ENCODE peak calls at places on chromosomes 11 and 22, in eight cellular contexts. One of them, this sample, is unnamed.

GRCh38 chr11:1303196-1303821 is 6.1 kb downstream of the TOLLIP start:
- DNase-seq in hypothalamus: peak
- DNase-seq in MM.1S: no peak
- DNase-seq in RKO: no peak
- DNase-seq in heart left ventricle: no peak
- DNase-seq in adrenal gland: no peak
- DNase-seq in stimulated activated naive B cell treated with anti-CD40 and anti-IgM and Interleukin-4, amounts not matched to agents 10 μg/mL and 1 μg/mL and 100 μg/mL, for 72 hours: no peak
- DNase-seq in choroid plexus epithelial cell: no peak
- DNase-seq in this sample: no peak

GRCh38 chr22:48707749-48708557 is 1119.7 kb downstream of the BRD1 start:
- DNase-seq in RKO: no peak
- DNase-seq in hypothalamus: no peak
- DNase-seq in adrenal gland: no peak
- DNase-seq in heart left ventricle: no peak
- DNase-seq in MM.1S: no peak
- DNase-seq in choroid plexus epithelial cell: no peak
- DNase-seq in stimulated activated naive B cell treated with anti-CD40 and anti-IgM and Interleukin-4, amounts not matched to agents 10 μg/mL and 1 μg/mL and 100 μg/mL, for 72 hours: no peak
- DNase-seq in this sample: no peak

GRCh38 chr11:44519989-44520737 is 45.3 kb upstream of the CD82 start:
- DNase-seq in adrenal gland: no peak
- DNase-seq in stimulated activated naive B cell treated with anti-CD40 and anti-IgM and Interleukin-4, amounts not matched to agents 10 μg/mL and 1 μg/mL and 100 μg/mL, for 72 hours: no peak
- DNase-seq in choroid plexus epithelial cell: no peak
- DNase-seq in MM.1S: no peak
- DNase-seq in hypothalamus: no peak
- DNase-seq in heart left ventricle: peak
- DNase-seq in RKO: no peak
- DNase-seq in this sample: no peak

GRCh38 chr11:134030853-134031252 is 38.0 kb upstream of the JAM3 start:
- DNase-seq in RKO: no peak
- DNase-seq in stimulated activated naive B cell treated with anti-CD40 and anti-IgM and Interleukin-4, amounts not matched to agents 10 μg/mL and 1 μg/mL and 100 μg/mL, for 72 hours: no peak
- DNase-seq in heart left ventricle: no peak
- DNase-seq in adrenal gland: no peak
- DNase-seq in hypothalamus: no peak
- DNase-seq in choroid plexus epithelial cell: no peak
- DNase-seq in MM.1S: no peak
- DNase-seq in this sample: peak

GRCh38 chr11:130146797-130147196 is 12.8 kb upstream of the ST14 start:
- DNase-seq in heart left ventricle: no peak
- DNase-seq in adrenal gland: no peak
- DNase-seq in RKO: no peak
- DNase-seq in MM.1S: peak
- DNase-seq in choroid plexus epithelial cell: no peak
- DNase-seq in stimulated activated naive B cell treated with anti-CD40 and anti-IgM and Interleukin-4, amounts not matched to agents 10 μg/mL and 1 μg/mL and 100 μg/mL, for 72 hours: no peak
- DNase-seq in hypothalamus: peak
- DNase-seq in this sample: peak

GRCh38 chr11:7348432-7349298 is 97.0 kb downstream of the SYT9 start:
- DNase-seq in stimulated activated naive B cell treated with anti-CD40 and anti-IgM and Interleukin-4, amounts not matched to agents 10 μg/mL and 1 μg/mL and 100 μg/mL, for 72 hours: no peak
- DNase-seq in RKO: no peak
- DNase-seq in hypothalamus: no peak
- DNase-seq in adrenal gland: no peak
- DNase-seq in choroid plexus epithelial cell: peak
- DNase-seq in MM.1S: no peak
- DNase-seq in heart left ventricle: no peak
- DNase-seq in this sample: no peak

GRCh38 chr22:23238707-23239106 is 58.4 kb downstream of the BCR start:
- DNase-seq in adrenal gland: no peak
- DNase-seq in heart left ventricle: peak
- DNase-seq in MM.1S: no peak
- DNase-seq in RKO: no peak
- DNase-seq in stimulated activated naive B cell treated with anti-CD40 and anti-IgM and Interleukin-4, amounts not matched to agents 10 μg/mL and 1 μg/mL and 100 μg/mL, for 72 hours: no peak
- DNase-seq in choroid plexus epithelial cell: no peak
- DNase-seq in hypothalamus: no peak
- DNase-seq in this sample: no peak

GRCh38 chr22:49862408-49862776 is 8.7 kb downstream of the ZBED4 start:
- DNase-seq in adrenal gland: no peak
- DNase-seq in MM.1S: no peak
- DNase-seq in RKO: no peak
- DNase-seq in hypothalamus: no peak
- DNase-seq in heart left ventricle: no peak
- DNase-seq in stimulated activated naive B cell treated with anti-CD40 and anti-IgM and Interleukin-4, amounts not matched to agents 10 μg/mL and 1 μg/mL and 100 μg/mL, for 72 hours: no peak
- DNase-seq in choroid plexus epithelial cell: no peak
- DNase-seq in this sample: no peak

GRCh38 chr22:49157529-49158339 is 669.9 kb downstream of the BRD1 start:
- DNase-seq in heart left ventricle: no peak
- DNase-seq in stimulated activated naive B cell treated with anti-CD40 and anti-IgM and Interleukin-4, amounts not matched to agents 10 μg/mL and 1 μg/mL and 100 μg/mL, for 72 hours: no peak
- DNase-seq in RKO: no peak
- DNase-seq in adrenal gland: no peak
- DNase-seq in MM.1S: no peak
- DNase-seq in choroid plexus epithelial cell: no peak
- DNase-seq in hypothalamus: no peak
- DNase-seq in this sample: no peak

GRCh38 chr11:12772324-12772723 is 98.1 kb downstream of the TEAD1 start:
- DNase-seq in RKO: no peak
- DNase-seq in hypothalamus: no peak
- DNase-seq in stimulated activated naive B cell treated with anti-CD40 and anti-IgM and Interleukin-4, amounts not matched to agents 10 μg/mL and 1 μg/mL and 100 μg/mL, for 72 hours: no peak
- DNase-seq in MM.1S: no peak
- DNase-seq in choroid plexus epithelial cell: no peak
- DNase-seq in adrenal gland: no peak
- DNase-seq in heart left ventricle: no peak
- DNase-seq in this sample: no peak

GRCh38 chr11:88117281-88117858 is 57.9 kb downstream of the RAB38 start:
- DNase-seq in adrenal gland: no peak
- DNase-seq in MM.1S: no peak
- DNase-seq in choroid plexus epithelial cell: no peak
- DNase-seq in stimulated activated naive B cell treated with anti-CD40 and anti-IgM and Interleukin-4, amounts not matched to agents 10 μg/mL and 1 μg/mL and 100 μg/mL, for 72 hours: no peak
- DNase-seq in heart left ventricle: no peak
- DNase-seq in hypothalamus: no peak
- DNase-seq in RKO: no peak
- DNase-seq in this sample: no peak

GRCh38 chr11:128151338-128151737 is 436.0 kb downstream of the ETS1 start:
- DNase-seq in stimulated activated naive B cell treated with anti-CD40 and anti-IgM and Interleukin-4, amounts not matched to agents 10 μg/mL and 1 μg/mL and 100 μg/mL, for 72 hours: no peak
- DNase-seq in heart left ventricle: no peak
- DNase-seq in hypothalamus: no peak
- DNase-seq in choroid plexus epithelial cell: no peak
- DNase-seq in adrenal gland: no peak
- DNase-seq in RKO: no peak
- DNase-seq in MM.1S: no peak
- DNase-seq in this sample: no peak

GRCh38 chr11:28481673-28482480 is 373.7 kb downstream of the METTL15 start:
- DNase-seq in hypothalamus: no peak
- DNase-seq in stimulated activated naive B cell treated with anti-CD40 and anti-IgM and Interleukin-4, amounts not matched to agents 10 μg/mL and 1 μg/mL and 100 μg/mL, for 72 hours: no peak
- DNase-seq in adrenal gland: no peak
- DNase-seq in heart left ventricle: no peak
- DNase-seq in RKO: no peak
- DNase-seq in MM.1S: no peak
- DNase-seq in choroid plexus epithelial cell: no peak
- DNase-seq in this sample: no peak

GRCh38 chr11:110505514-110506284 is 76.0 kb downstream of the FDX1 start:
- DNase-seq in choroid plexus epithelial cell: no peak
- DNase-seq in MM.1S: no peak
- DNase-seq in heart left ventricle: no peak
- DNase-seq in hypothalamus: no peak
- DNase-seq in stimulated activated naive B cell treated with anti-CD40 and anti-IgM and Interleukin-4, amounts not matched to agents 10 μg/mL and 1 μg/mL and 100 μg/mL, for 72 hours: no peak
- DNase-seq in adrenal gland: no peak
- DNase-seq in RKO: no peak
- DNase-seq in this sample: no peak

GRCh38 chr11:43515090-43515489 is 156.4 kb downstream of the TTC17 start:
- DNase-seq in stimulated activated naive B cell treated with anti-CD40 and anti-IgM and Interleukin-4, amounts not matched to agents 10 μg/mL and 1 μg/mL and 100 μg/mL, for 72 hours: no peak
- DNase-seq in hypothalamus: peak
- DNase-seq in choroid plexus epithelial cell: no peak
- DNase-seq in heart left ventricle: no peak
- DNase-seq in RKO: no peak
- DNase-seq in MM.1S: no peak
- DNase-seq in adrenal gland: no peak
- DNase-seq in this sample: peak

This sample was measured in NAMALWA.